ENCODE peak calls at places on chromosomes 5 and 9, in eight cellular contexts. S is A549, E is IMR-90, V is HCT116, J is NB4, D is lower leg skin, M is heart left ventricle, W is H54. H is an unnamed sample.

GRCh38 chr9:124291801-124292396 is 34.1 kb downstream of the NEK6 start:
- DNase-seq in D (no peak), E (no peak), V (no peak), J (peak), W (no peak), M (peak), S (no peak), H (no peak)

GRCh38 chr9:92035687-92036410 is 79.4 kb downstream of the SPTLC1 start:
- DNase-seq in D (no peak), S (no peak), E (peak), V (no peak), J (no peak), W (no peak), M (peak), H (no peak)

GRCh38 chr5:1315018-1315708 is 20.3 kb upstream of the TERT start:
- DNase-seq in M (no peak), S (no peak), E (no peak), J (no peak), W (no peak), D (peak), V (no peak), H (no peak)

GRCh38 chr9:76086521-76086920 is 196.0 kb downstream of the PCSK5 start:
- DNase-seq in E (peak), M (no peak), J (no peak), S (no peak), V (no peak), W (no peak), D (no peak), H (no peak)

GRCh38 chr9:136436055-136436634 is 3.5 kb downstream of the INPP5E start:
- DNase-seq in V (no peak), E (no peak), J (no peak), M (no peak), D (no peak), S (no peak), W (no peak), H (no peak)

GRCh38 chr5:155954739-155955445 is 372.1 kb upstream of the SGCD start:
- DNase-seq in D (no peak), W (no peak), S (peak), M (no peak), V (no peak), E (peak), J (no peak), H (no peak)

GRCh38 chr5:84255318-84255717 is 129.4 kb downstream of the EDIL3 start:
- DNase-seq in V (peak), D (no peak), M (no peak), W (peak), E (peak), S (peak), J (peak), H (no peak)

GRCh38 chr5:137822983-137823382 is 44.7 kb upstream of the MYOT start:
- DNase-seq in V (no peak), S (no peak), J (no peak), M (no peak), D (no peak), E (no peak), W (no peak), H (no peak)

GRCh38 chr5:25441810-25442209 is 797.0 kb upstream of the CDH10 start:
- DNase-seq in S (no peak), W (no peak), V (no peak), J (no peak), D (no peak), M (no peak), E (no peak), H (no peak)

GRCh38 chr9:116471093-116471906 is 215.8 kb upstream of the TRIM32 start:
- DNase-seq in S (no peak), E (peak), V (no peak), M (peak), J (no peak), W (no peak), D (no peak), H (peak)

GRCh38 chr5:40627708-40628107 is 52.0 kb upstream of the PTGER4 start:
- DNase-seq in M (no peak), S (no peak), E (peak), V (no peak), W (no peak), J (no peak), D (no peak), H (no peak)

GRCh38 chr9:113705938-113706519 is 170.1 kb upstream of the ZNF618 start:
- DNase-seq in J (no peak), D (peak), W (no peak), E (no peak), M (no peak), V (no peak), S (no peak), H (no peak)

GRCh38 chr5:157860898-157861894 is 2.3 kb upstream of the CLINT1 start:
- DNase-seq in M (no peak), J (no peak), D (peak), W (no peak), V (no peak), S (no peak), E (no peak), H (peak)

GRCh38 chr9:121399883-121400607 is 30.0 kb upstream of the STOM start:
- DNase-seq in E (peak), W (peak), M (no peak), J (peak), S (peak), D (no peak), V (peak), H (peak)

GRCh38 chr5:130724658-130725057 is 440.4 kb downstream of the HINT1 start:
- DNase-seq in M (no peak), E (no peak), W (no peak), V (no peak), J (no peak), D (no peak), S (no peak), H (no peak)

GRCh38 chr9:70413427-70413797 is 1.0 kb downstream of the KLF9 start:
- DNase-seq in D (no peak), M (peak), S (no peak), V (no peak), J (no peak), E (no peak), W (peak), H (peak)

GRCh38 chr5:66643383-66643782 is 47.2 kb downstream of the MAST4 start:
- DNase-seq in W (no peak), M (no peak), S (no peak), D (no peak), J (no peak), E (no peak), V (no peak), H (no peak)

GRCh38 chr5:37882636-37883035 is 42.8 kb upstream of the GDNF start:
- DNase-seq in J (no peak), W (no peak), M (no peak), D (no peak), E (peak), S (no peak), V (no peak), H (no peak)

GRCh38 chr5:128356011-128356410 is 182.0 kb downstream of the FBN2 start:
- DNase-seq in E (no peak), S (no peak), W (no peak), D (no peak), V (no peak), M (no peak), J (no peak), H (no peak)

GRCh38 chr9:19133549-19134345 is 6.5 kb upstream of the PLIN2 start:
- DNase-seq in M (no peak), J (peak), V (no peak), W (no peak), S (no peak), E (peak), D (no peak), H (no peak)

GRCh38 chr9:137757613-137758029 is 120.0 kb upstream of the CACNA1B start:
- DNase-seq in J (no peak), V (peak), S (peak), W (peak), E (peak), M (no peak), D (no peak), H (no peak)

GRCh38 chr5:149466457-149466972 is 84.7 kb downstream of the CSNK1A1 start:
- DNase-seq in S (peak), V (no peak), W (peak), E (peak), J (peak), D (no peak), M (no peak), H (peak)

GRCh38 chr5:101728933-101729332 is 567.2 kb downstream of the SLCO4C1 start:
- DNase-seq in V (peak), D (no peak), M (no peak), S (peak), E (no peak), W (no peak), J (peak), H (no peak)

GRCh38 chr5:35717718-35718117 is 100.1 kb downstream of the SPEF2 start:
- DNase-seq in E (no peak), V (no peak), W (no peak), S (no peak), D (no peak), J (no peak), M (no peak), H (no peak)

GRCh38 chr5:113692466-113693204 is 179.1 kb downstream of the YTHDC2 start:
- DNase-seq in J (no peak), E (no peak), W (no peak), D (no peak), V (no peak), M (no peak), S (no peak), H (no peak)

GRCh38 chr9:114174876-114175771 is 19.8 kb downstream of the COL27A1 start:
- DNase-seq in S (no peak), W (no peak), D (no peak), M (peak), V (no peak), J (no peak), E (peak), H (no peak)

GRCh38 chr5:176810084-176810597 is at the start of gene UNC5A:
- DNase-seq in E (peak), W (peak), M (no peak), D (no peak), J (peak), S (peak), V (peak), H (peak)

GRCh38 chr9:135874859-135875258 is 32.5 kb downstream of the CAMSAP1 start:
- DNase-seq in J (no peak), W (no peak), M (no peak), E (no peak), V (no peak), D (no peak), S (no peak), H (no peak)

GRCh38 chr5:43000198-43000840 is 39.8 kb downstream of the ANXA2R start:
- DNase-seq in V (no peak), D (peak), E (peak), J (no peak), W (no peak), M (peak), S (peak), H (peak)

GRCh38 chr5:99460701-99461100 is 531.9 kb upstream of the CHD1 start:
- DNase-seq in S (no peak), J (no peak), D (no peak), W (no peak), V (no peak), E (no peak), M (no peak), H (no peak)

GRCh38 chr9:25808554-25808953 is 130.3 kb upstream of the TUSC1 start:
- DNase-seq in W (no peak), J (no peak), V (no peak), M (no peak), E (no peak), D (no peak), S (no peak), H (no peak)

GRCh38 chr5:132947661-132948060 is 15.8 kb downstream of the AFF4 start:
- DNase-seq in E (peak), M (no peak), V (no peak), D (no peak), W (no peak), S (no peak), J (no peak), H (no peak)

GRCh38 chr5:16812911-16813310 is 123.2 kb downstream of the MYO10 start:
- DNase-seq in E (peak), J (no peak), M (no peak), S (peak), W (peak), V (no peak), D (no peak), H (no peak)

GRCh38 chr5:154947778-154948177 is 6.9 kb downstream of the MRPL22 start:
- DNase-seq in E (no peak), J (no peak), D (no peak), V (no peak), S (no peak), W (no peak), M (no peak), H (no peak)

GRCh38 chr9:105541838-105542237 is 16.1 kb upstream of the FKTN start:
- DNase-seq in V (no peak), J (no peak), S (no peak), W (no peak), E (no peak), D (no peak), M (no peak), H (no peak)

GRCh38 chr9:84297162-84297821 is 43.3 kb downstream of the SLC28A3 start:
- DNase-seq in V (no peak), M (no peak), W (no peak), D (no peak), E (peak), S (no peak), J (no peak), H (no peak)

GRCh38 chr5:79001471-79001870 is 16.4 kb upstream of the ARSB start:
- DNase-seq in M (no peak), J (no peak), V (no peak), W (peak), E (peak), S (peak), D (no peak), H (no peak)

GRCh38 chr9:36258170-36258988 is at the start of gene GNE:
- DNase-seq in J (peak), V (peak), D (peak), W (peak), M (peak), S (peak), E (peak), H (peak)
- TF ChIP-seq POLR2A in J (peak), V (peak), D (no peak), W (peak), M (peak), S (peak), E (peak), H (peak)

GRCh38 chr9:72529531-72529930 is 8.1 kb downstream of the TMC1 start:
- DNase-seq in S (no peak), M (no peak), E (no peak), V (no peak), J (no peak), D (no peak), W (no peak), H (no peak)

GRCh38 chr9:72527801-72528195 is 6.4 kb downstream of the TMC1 start:
- DNase-seq in S (no peak), D (no peak), V (no peak), M (no peak), J (peak), E (no peak), W (no peak), H (no peak)

GRCh38 chr9:72524820-72525539 is 3.6 kb downstream of the TMC1 start:
- DNase-seq in M (peak), V (peak), D (no peak), E (peak), J (peak), S (peak), W (peak), H (peak)

GRCh38 chr9:72526901-72527800 is 5.7 kb downstream of the TMC1 start:
- DNase-seq in W (peak), E (peak), S (peak), M (peak), V (peak), D (peak), J (peak), H (peak)
- TF ChIP-seq POLR2A in W (peak), E (peak), S (peak), M (no peak), V (no peak), D (no peak), J (no peak), H (no peak)

GRCh38 chr5:54756301-54756700 is 229.1 kb downstream of the ESM1 start:
- DNase-seq in W (no peak), V (no peak), D (peak), E (no peak), M (no peak), J (no peak), S (no peak), H (no peak)

GRCh38 chr5:54753753-54754152 is 231.6 kb downstream of the ESM1 start:
- DNase-seq in J (no peak), V (no peak), E (no peak), W (no peak), M (no peak), S (no peak), D (no peak), H (no peak)

GRCh38 chr5:54754878-54755277 is 230.5 kb downstream of the ESM1 start:
- DNase-seq in M (no peak), V (no peak), D (peak), J (no peak), W (no peak), E (no peak), S (no peak), H (no peak)

GRCh38 chr5:54754420-54754819 is 231.0 kb downstream of the ESM1 start:
- DNase-seq in W (no peak), V (no peak), E (peak), S (no peak), D (peak), M (no peak), J (no peak), H (no peak)

GRCh38 chr5:54753034-54753433 is 232.4 kb downstream of the ESM1 start:
- DNase-seq in M (no peak), S (no peak), E (peak), D (no peak), J (peak), V (no peak), W (no peak), H (no peak)
- TF ChIP-seq POLR2A in M (no peak), S (no peak), E (no peak), D (no peak), J (no peak), V (no peak), W (no peak), H (no peak)

GRCh38 chr9:127937383-127938297 is at the start of gene DPM2:
- DNase-seq in M (peak), W (peak), J (peak), V (peak), D (peak), S (peak), E (peak), H (peak)
- TF ChIP-seq POLR2A in M (peak), W (peak), J (peak), V (peak), D (no peak), S (peak), E (peak), H (peak)

H was measured in erythroblast.